ENCODE peak calls at places on chromosome 14, in seven cellular contexts. S, D, L, M, C, W and J are unnamed samples.

GRCh38 chr14:68307769-68308168 is 485.1 kb downstream of the ZFP36L1 start:
- DNase-seq in S (no peak), D (peak), L (peak), M (no peak), C (peak), W (no peak), J (peak)

GRCh38 chr14:101889898-101890297 is 74.5 kb upstream of the DYNC1H1 start:
- DNase-seq in S (no peak), D (no peak), L (peak), M (no peak), C (peak), W (no peak), J (no peak)

GRCh38 chr14:102951799-102952198 is 29.3 kb downstream of the AMN start:
- DNase-seq in S (no peak), D (no peak), L (no peak), M (no peak), C (no peak), W (no peak), J (no peak)

GRCh38 chr14:59107819-59108218 is 80.6 kb upstream of the DAAM1 start:
- DNase-seq in S (no peak), D (no peak), L (peak), M (no peak), C (no peak), W (no peak), J (no peak)

GRCh38 chr14:55133416-55133815 is 4.4 kb downstream of the LGALS3 start:
- DNase-seq in S (no peak), D (peak), L (peak), M (no peak), C (no peak), W (no peak), J (no peak)

GRCh38 chr14:23626946-23627345 is 9.2 kb upstream of the DHRS2 start:
- DNase-seq in S (no peak), D (no peak), L (no peak), M (no peak), C (no peak), W (no peak), J (no peak)

GRCh38 chr14:58299665-58300202 is 1.4 kb downstream of the ARID4A start:
- DNase-seq in S (no peak), D (peak), L (peak), M (no peak), C (no peak), W (peak), J (no peak)

GRCh38 chr14:36070056-36071043 is 106.2 kb downstream of the PTCSC3 start:
- DNase-seq in S (no peak), D (peak), L (peak), M (peak), C (no peak), W (peak), J (no peak)

GRCh38 chr14:95340201-95340697 is 20.5 kb upstream of the CLMN start:
- DNase-seq in S (no peak), D (no peak), L (no peak), M (no peak), C (no peak), W (no peak), J (no peak)

GRCh38 chr14:91493169-91493568 is 16.9 kb downstream of the PPP4R3A start:
- DNase-seq in S (no peak), D (peak), L (no peak), M (no peak), C (no peak), W (no peak), J (no peak)

GRCh38 chr14:78848234-78848820 is 678.2 kb downstream of the NRXN3 start:
- DNase-seq in S (no peak), D (peak), L (peak), M (no peak), C (no peak), W (peak), J (no peak)

GRCh38 chr14:76640923-76641395 is 120.3 kb upstream of the VASH1 start:
- DNase-seq in S (no peak), D (no peak), L (peak), M (no peak), C (no peak), W (no peak), J (no peak)

GRCh38 chr14:36221097-36221496 is 44.6 kb upstream of the PTCSC3 start:
- DNase-seq in S (no peak), D (no peak), L (peak), M (no peak), C (no peak), W (no peak), J (no peak)

GRCh38 chr14:33617154-33617553 is 333.7 kb downstream of the EGLN3 start:
- DNase-seq in S (no peak), D (peak), L (peak), M (no peak), C (peak), W (peak), J (peak)

GRCh38 chr14:93395227-93395626 is 35.5 kb upstream of the UNC79 start:
- DNase-seq in S (no peak), D (no peak), L (no peak), M (no peak), C (no peak), W (no peak), J (no peak)

GRCh38 chr14:71659165-71659564 is 273.1 kb upstream of the RGS6 start:
- DNase-seq in S (no peak), D (peak), L (no peak), M (no peak), C (no peak), W (no peak), J (no peak)

GRCh38 chr14:58272589-58273372 is 25.6 kb upstream of the ARID4A start:
- DNase-seq in S (no peak), D (no peak), L (peak), M (no peak), C (no peak), W (peak), J (peak)

GRCh38 chr14:99195602-99196309 is 76.2 kb downstream of the BCL11B start:
- DNase-seq in S (no peak), D (peak), L (peak), M (no peak), C (no peak), W (peak), J (no peak)

GRCh38 chr14:81517798-81518398 is 15.8 kb downstream of the SEL1L start:
- DNase-seq in S (no peak), D (peak), L (no peak), M (no peak), C (no peak), W (no peak), J (no peak)

GRCh38 chr14:68981539-68981976 is 2.5 kb upstream of the ACTN1 start:
- DNase-seq in S (no peak), D (peak), L (no peak), M (no peak), C (no peak), W (no peak), J (no peak)

GRCh38 chr14:105528859-105529505 is 2.6 kb downstream of the TMEM121 start:
- DNase-seq in S (no peak), D (no peak), L (no peak), M (peak), C (no peak), W (no peak), J (no peak)

GRCh38 chr14:103091041-103091882 is 3.3 kb upstream of the EXOC3L4 start:
- DNase-seq in S (peak), D (peak), L (peak), M (peak), C (no peak), W (no peak), J (no peak)

GRCh38 chr14:95562892-95563685 is 28.2 kb downstream of the GLRX5 start:
- DNase-seq in S (no peak), D (peak), L (peak), M (no peak), C (no peak), W (no peak), J (no peak)

GRCh38 chr14:47186491-47186890 is 488.9 kb downstream of the MDGA2 start:
- DNase-seq in S (no peak), D (no peak), L (no peak), M (no peak), C (no peak), W (no peak), J (no peak)

GRCh38 chr14:94058674-94059138 is 22.3 kb downstream of the DDX24 start:
- DNase-seq in S (no peak), D (no peak), L (no peak), M (no peak), C (no peak), W (no peak), J (no peak)

GRCh38 chr14:68306934-68307758 is 485.7 kb downstream of the ZFP36L1 start:
- DNase-seq in S (no peak), D (peak), L (peak), M (no peak), C (no peak), W (no peak), J (no peak)

GRCh38 chr14:99391671-99392070 is 89.0 kb downstream of the SETD3 start:
- DNase-seq in S (no peak), D (no peak), L (no peak), M (no peak), C (peak), W (no peak), J (no peak)

GRCh38 chr14:75044322-75044721 is 6.9 kb downstream of the MLH3 start:
- DNase-seq in S (no peak), D (peak), L (no peak), M (no peak), C (no peak), W (no peak), J (no peak)

GRCh38 chr14:22848391-22849164 is 12.2 kb downstream of the MMP14 start:
- DNase-seq in S (no peak), D (peak), L (no peak), M (no peak), C (peak), W (no peak), J (peak)

GRCh38 chr14:57066887-57067513 is 201.7 kb downstream of the EXOC5 start:
- DNase-seq in S (no peak), D (peak), L (peak), M (peak), C (no peak), W (peak), J (no peak)